ENCODE peak calls at places on chromosomes 1 and 21, in nine cellular contexts. One of them, this sample, is unnamed.

GRCh38 chr1:118960567-118961136 is 27.5 kb downstream of the TBX15 start:
- DNase-seq in stomach: peak; percentile 49
- DNase-seq in CD8-positive, alpha-beta T cell: no peak
- DNase-seq in naive thymus-derived CD4-positive, alpha-beta T cell: no peak
- DNase-seq in upper lobe of right lung: no peak
- DNase-seq in IMR-90: no peak
- DNase-seq in lung: no peak
- DNase-seq in adipocyte: no peak
- DNase-seq in heart left ventricle: peak; percentile 69
- DNase-seq in this sample: no peak

GRCh38 chr1:64539808-64540207 is 69.9 kb downstream of the CACHD1 start:
- DNase-seq in upper lobe of right lung: no peak
- DNase-seq in stomach: peak; percentile 80
- DNase-seq in naive thymus-derived CD4-positive, alpha-beta T cell: no peak
- DNase-seq in heart left ventricle: peak; percentile 76
- DNase-seq in lung: peak; percentile 52
- DNase-seq in IMR-90: peak; percentile 35
- DNase-seq in CD8-positive, alpha-beta T cell: no peak
- DNase-seq in adipocyte: peak; percentile 71
- DNase-seq in this sample: peak; percentile 69

GRCh38 chr1:143699731-143700130 is 272.1 kb downstream of the FAM72C start:
- DNase-seq in naive thymus-derived CD4-positive, alpha-beta T cell: no peak
- DNase-seq in lung: no peak
- DNase-seq in IMR-90: no peak
- DNase-seq in CD8-positive, alpha-beta T cell: no peak
- DNase-seq in heart left ventricle: no peak
- DNase-seq in stomach: no peak
- DNase-seq in upper lobe of right lung: no peak
- DNase-seq in adipocyte: no peak
- DNase-seq in this sample: no peak

GRCh38 chr1:242530761-242531160 is 6.3 kb upstream of the PLD5 start:
- DNase-seq in naive thymus-derived CD4-positive, alpha-beta T cell: no peak
- DNase-seq in adipocyte: no peak
- DNase-seq in heart left ventricle: no peak
- DNase-seq in IMR-90: no peak
- DNase-seq in stomach: no peak
- DNase-seq in CD8-positive, alpha-beta T cell: no peak
- DNase-seq in lung: no peak
- DNase-seq in upper lobe of right lung: no peak
- DNase-seq in this sample: no peak

GRCh38 chr1:20484526-20485462 is 1.2 kb downstream of the CAMK2N1 start:
- DNase-seq in IMR-90: no peak
- DNase-seq in naive thymus-derived CD4-positive, alpha-beta T cell: no peak
- DNase-seq in CD8-positive, alpha-beta T cell: no peak
- DNase-seq in adipocyte: peak; percentile 56
- DNase-seq in lung: no peak
- DNase-seq in upper lobe of right lung: peak; percentile 60
- DNase-seq in heart left ventricle: no peak
- DNase-seq in stomach: no peak
- DNase-seq in this sample: no peak

GRCh38 chr1:221543529-221544120 is 198.3 kb downstream of the DUSP10 start:
- DNase-seq in heart left ventricle: no peak
- DNase-seq in upper lobe of right lung: no peak
- DNase-seq in adipocyte: peak; percentile 75
- DNase-seq in CD8-positive, alpha-beta T cell: no peak
- DNase-seq in IMR-90: peak; percentile 54
- DNase-seq in lung: no peak
- DNase-seq in naive thymus-derived CD4-positive, alpha-beta T cell: no peak
- DNase-seq in stomach: no peak
- DNase-seq in this sample: no peak

GRCh38 chr1:85330206-85330605 is 53.8 kb upstream of the BCL10 start:
- DNase-seq in stomach: no peak
- DNase-seq in naive thymus-derived CD4-positive, alpha-beta T cell: no peak
- DNase-seq in adipocyte: peak; percentile 77
- DNase-seq in heart left ventricle: no peak
- DNase-seq in CD8-positive, alpha-beta T cell: no peak
- DNase-seq in upper lobe of right lung: no peak
- DNase-seq in lung: peak; percentile 52
- DNase-seq in IMR-90: peak; percentile 96
- DNase-seq in this sample: no peak

GRCh38 chr1:211752951-211753486 is 77.5 kb downstream of the LPGAT1 start:
- DNase-seq in IMR-90: no peak
- DNase-seq in upper lobe of right lung: no peak
- DNase-seq in stomach: no peak
- DNase-seq in naive thymus-derived CD4-positive, alpha-beta T cell: no peak
- DNase-seq in lung: no peak
- DNase-seq in CD8-positive, alpha-beta T cell: no peak
- DNase-seq in adipocyte: no peak
- DNase-seq in heart left ventricle: no peak
- DNase-seq in this sample: no peak

GRCh38 chr1:11736746-11737639 is 1.1 kb downstream of the AGTRAP start:
- DNase-seq in CD8-positive, alpha-beta T cell: no peak
- DNase-seq in adipocyte: peak; percentile 80
- DNase-seq in naive thymus-derived CD4-positive, alpha-beta T cell: no peak
- DNase-seq in lung: peak; percentile 72
- DNase-seq in heart left ventricle: peak; percentile 80
- DNase-seq in stomach: peak; percentile 55
- DNase-seq in upper lobe of right lung: peak; percentile 83
- DNase-seq in IMR-90: peak; percentile 79
- DNase-seq in this sample: peak; percentile 65

DNA sequence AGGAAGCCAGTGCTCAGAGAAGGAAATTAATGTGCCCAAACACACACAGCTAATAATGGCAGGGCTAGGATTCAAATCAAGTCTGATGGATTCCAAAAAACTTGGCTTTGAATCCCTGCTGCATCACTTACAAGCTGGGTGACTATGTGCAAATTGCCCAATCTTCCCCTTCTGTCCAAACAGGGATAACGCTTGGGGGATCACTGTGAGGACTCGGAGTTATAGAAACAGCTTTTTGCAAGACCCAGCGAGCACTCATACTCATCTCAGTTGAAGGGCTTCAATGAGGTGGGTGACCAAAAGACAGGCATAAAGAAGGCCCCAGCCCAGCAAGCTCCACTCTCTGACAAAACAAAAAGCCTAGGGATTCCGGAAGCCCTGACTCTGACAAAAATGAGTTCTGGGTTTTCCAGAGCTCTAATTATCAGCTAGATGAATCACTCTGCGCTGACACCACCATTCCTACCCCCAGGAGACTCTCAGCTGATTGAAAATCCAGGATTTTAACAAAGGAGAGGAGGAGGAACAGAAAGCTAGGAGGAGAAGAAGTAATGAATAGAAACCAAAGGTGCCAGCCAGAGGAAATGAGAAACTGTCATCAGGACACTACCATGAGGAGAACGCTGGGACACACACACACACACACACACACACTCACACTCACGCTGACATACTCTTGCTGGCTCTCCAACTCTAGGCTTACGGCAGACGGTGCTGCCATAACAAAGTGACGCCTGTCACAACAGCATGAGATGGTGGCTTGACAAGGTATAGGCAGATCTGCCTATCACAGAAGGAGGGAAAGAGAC is 1.6 kb upstream of the STK40 start:
- DNase-seq in lung: no peak
- DNase-seq in CD8-positive, alpha-beta T cell: no peak
- DNase-seq in upper lobe of right lung: no peak
- DNase-seq in naive thymus-derived CD4-positive, alpha-beta T cell: no peak
- DNase-seq in heart left ventricle: peak; percentile 31
- DNase-seq in stomach: no peak
- DNase-seq in adipocyte: peak; percentile 84
- DNase-seq in IMR-90: peak; percentile 76
- DNase-seq in this sample: no peak
- H3K4me1 ChIP-seq in lung: peaks cover 16% of the 10 kb centered on the region
- H3K4me1 ChIP-seq in CD8-positive, alpha-beta T cell: peaks cover 27% of the 10 kb centered on the region
- H3K4me1 ChIP-seq in upper lobe of right lung: peaks cover 47% of the 10 kb centered on the region
- H3K4me1 ChIP-seq in naive thymus-derived CD4-positive, alpha-beta T cell: peaks cover 29% of the 10 kb centered on the region
- H3K4me1 ChIP-seq in heart left ventricle: peaks cover 50% of the 10 kb centered on the region
- H3K4me1 ChIP-seq in stomach: peaks cover 40% of the 10 kb centered on the region
- H3K4me1 ChIP-seq in adipocyte: peaks cover 36% of the 10 kb centered on the region
- H3K4me1 ChIP-seq in IMR-90: peaks cover 18% of the 10 kb centered on the region
- H3K4me1 ChIP-seq in this sample: peaks cover 78% of the 10 kb centered on the region

GRCh38 chr1:205275916-205276315 is 45.6 kb downstream of the NUAK2 start:
- DNase-seq in lung: no peak
- DNase-seq in adipocyte: no peak
- DNase-seq in naive thymus-derived CD4-positive, alpha-beta T cell: no peak
- DNase-seq in IMR-90: no peak
- DNase-seq in stomach: no peak
- DNase-seq in upper lobe of right lung: no peak
- DNase-seq in CD8-positive, alpha-beta T cell: no peak
- DNase-seq in heart left ventricle: no peak
- DNase-seq in this sample: no peak

GRCh38 chr1:205273551-205273982 is 45.8 kb downstream of the TMCC2 start:
- DNase-seq in adipocyte: peak; percentile 90
- DNase-seq in CD8-positive, alpha-beta T cell: peak; percentile 79
- DNase-seq in heart left ventricle: peak; percentile 75
- DNase-seq in stomach: peak; percentile 94
- DNase-seq in naive thymus-derived CD4-positive, alpha-beta T cell: peak; percentile 77
- DNase-seq in IMR-90: peak; percentile 76
- DNase-seq in lung: peak; percentile 88
- DNase-seq in upper lobe of right lung: peak; percentile 90
- DNase-seq in this sample: peak; percentile 83

GRCh38 chr1:205274041-205274691 is 46.4 kb downstream of the TMCC2 start:
- DNase-seq in adipocyte: no peak
- DNase-seq in stomach: no peak
- DNase-seq in upper lobe of right lung: no peak
- DNase-seq in CD8-positive, alpha-beta T cell: no peak
- DNase-seq in heart left ventricle: no peak
- DNase-seq in lung: no peak
- DNase-seq in IMR-90: no peak
- DNase-seq in naive thymus-derived CD4-positive, alpha-beta T cell: no peak
- DNase-seq in this sample: no peak

GRCh38 chr1:205276334-205277065 is 45.0 kb downstream of the NUAK2 start:
- DNase-seq in naive thymus-derived CD4-positive, alpha-beta T cell: no peak
- DNase-seq in heart left ventricle: no peak
- DNase-seq in stomach: no peak
- DNase-seq in lung: no peak
- DNase-seq in upper lobe of right lung: no peak
- DNase-seq in CD8-positive, alpha-beta T cell: no peak
- DNase-seq in adipocyte: no peak
- DNase-seq in IMR-90: no peak
- DNase-seq in this sample: no peak

GRCh38 chr1:205275133-205275532 is 46.4 kb downstream of the NUAK2 start:
- DNase-seq in heart left ventricle: no peak
- DNase-seq in CD8-positive, alpha-beta T cell: peak; percentile 42
- DNase-seq in naive thymus-derived CD4-positive, alpha-beta T cell: no peak
- DNase-seq in IMR-90: no peak
- DNase-seq in stomach: peak; percentile 88
- DNase-seq in lung: peak; percentile 69
- DNase-seq in upper lobe of right lung: peak; percentile 81
- DNase-seq in adipocyte: no peak
- DNase-seq in this sample: no peak
- H3K4me1 ChIP-seq in heart left ventricle: peaks cover 10% of the 10 kb centered on the region
- H3K4me1 ChIP-seq in CD8-positive, alpha-beta T cell: peaks cover 61% of the 10 kb centered on the region
- H3K4me1 ChIP-seq in naive thymus-derived CD4-positive, alpha-beta T cell: peaks cover 57% of the 10 kb centered on the region
- H3K4me1 ChIP-seq in IMR-90: peaks cover 15% of the 10 kb centered on the region
- H3K4me1 ChIP-seq in stomach: peaks cover 12% of the 10 kb centered on the region
- H3K4me1 ChIP-seq in lung: peaks cover 5% of the 10 kb centered on the region
- H3K4me1 ChIP-seq in upper lobe of right lung: peaks cover 16% of the 10 kb centered on the region
- H3K4me1 ChIP-seq in adipocyte: peaks cover 16% of the 10 kb centered on the region
- H3K4me1 ChIP-seq in this sample: peaks cover 35% of the 10 kb centered on the region

GRCh38 chr21:46095106-46095719 is 2.7 kb upstream of the COL6A2 start:
- DNase-seq in lung: no peak
- DNase-seq in IMR-90: no peak
- DNase-seq in stomach: no peak
- DNase-seq in heart left ventricle: no peak
- DNase-seq in adipocyte: no peak
- DNase-seq in upper lobe of right lung: peak; percentile 26
- DNase-seq in CD8-positive, alpha-beta T cell: no peak
- DNase-seq in naive thymus-derived CD4-positive, alpha-beta T cell: no peak
- DNase-seq in this sample: no peak

GRCh38 chr21:46094401-46095105 is 3.4 kb upstream of the COL6A2 start:
- DNase-seq in lung: no peak
- DNase-seq in stomach: no peak
- DNase-seq in naive thymus-derived CD4-positive, alpha-beta T cell: no peak
- DNase-seq in CD8-positive, alpha-beta T cell: no peak
- DNase-seq in upper lobe of right lung: peak; percentile 6
- DNase-seq in adipocyte: no peak
- DNase-seq in IMR-90: no peak
- DNase-seq in heart left ventricle: no peak
- DNase-seq in this sample: no peak

GRCh38 chr21:46096997-46097825 is 701 bp upstream of the COL6A2 start:
- DNase-seq in adipocyte: no peak
- DNase-seq in heart left ventricle: peak; percentile 33
- DNase-seq in naive thymus-derived CD4-positive, alpha-beta T cell: peak; percentile 6
- DNase-seq in upper lobe of right lung: peak; percentile 62
- DNase-seq in IMR-90: no peak
- DNase-seq in stomach: peak; percentile 24
- DNase-seq in lung: no peak
- DNase-seq in CD8-positive, alpha-beta T cell: no peak
- DNase-seq in this sample: no peak

GRCh38 chr21:46096596-46096981 is 1.3 kb upstream of the COL6A2 start:
- DNase-seq in CD8-positive, alpha-beta T cell: no peak
- DNase-seq in heart left ventricle: no peak
- DNase-seq in adipocyte: no peak
- DNase-seq in lung: no peak
- DNase-seq in IMR-90: no peak
- DNase-seq in upper lobe of right lung: no peak
- DNase-seq in naive thymus-derived CD4-positive, alpha-beta T cell: peak; percentile 2
- DNase-seq in stomach: no peak
- DNase-seq in this sample: no peak

DNA sequence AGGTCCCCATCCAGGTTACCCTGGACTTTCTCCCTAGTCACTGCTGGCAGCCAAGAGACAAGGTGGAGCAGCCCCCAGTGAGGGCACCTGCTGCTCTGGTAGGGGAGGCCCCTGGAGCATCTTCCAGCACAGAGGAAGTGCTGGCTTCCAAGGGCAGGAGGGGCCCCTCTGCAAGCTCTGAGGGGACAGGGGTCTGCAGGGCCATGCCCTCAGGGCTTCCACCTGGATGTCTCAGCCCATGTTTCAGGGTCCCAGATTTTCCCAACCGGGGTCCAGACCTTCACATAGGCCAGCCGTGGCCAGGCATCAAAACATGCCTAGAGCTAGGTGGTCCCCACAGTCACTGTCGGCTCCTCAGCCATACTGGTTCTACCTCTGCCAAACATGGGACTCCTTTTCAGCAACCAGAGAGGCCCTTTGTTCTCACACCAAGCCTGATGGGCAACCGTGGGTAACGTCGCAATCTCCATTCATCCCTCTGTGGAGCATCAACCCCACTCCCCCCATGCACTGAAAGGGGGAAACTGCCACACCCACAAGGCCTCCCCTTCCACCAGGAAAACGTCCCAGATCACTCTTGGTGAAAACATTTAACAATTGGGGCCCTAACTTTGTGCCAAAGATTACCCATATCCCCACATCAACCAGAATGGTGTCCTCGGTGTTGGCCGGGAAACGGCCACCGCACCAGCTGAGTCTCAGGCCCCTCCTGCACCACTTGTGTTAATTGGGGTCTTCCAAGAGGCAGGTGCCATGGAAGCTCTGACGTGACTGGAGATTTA is 1.9 kb upstream of the COL6A2 start:
- DNase-seq in stomach: no peak
- DNase-seq in IMR-90: no peak
- DNase-seq in adipocyte: no peak
- DNase-seq in CD8-positive, alpha-beta T cell: no peak
- DNase-seq in naive thymus-derived CD4-positive, alpha-beta T cell: peak; percentile 5
- DNase-seq in heart left ventricle: no peak
- DNase-seq in upper lobe of right lung: peak; percentile 50
- DNase-seq in lung: no peak
- DNase-seq in this sample: no peak
- H3K4me1 ChIP-seq in stomach: peaks cover 18% of the 10 kb centered on the region
- H3K4me1 ChIP-seq in IMR-90: peaks cover 28% of the 10 kb centered on the region
- H3K4me1 ChIP-seq in adipocyte: peaks cover 55% of the 10 kb centered on the region
- H3K4me1 ChIP-seq in CD8-positive, alpha-beta T cell: peaks cover 10% of the 10 kb centered on the region
- H3K4me1 ChIP-seq in naive thymus-derived CD4-positive, alpha-beta T cell: no peaks in the 10 kb centered on the region
- H3K4me1 ChIP-seq in heart left ventricle: peaks cover 18% of the 10 kb centered on the region
- H3K4me1 ChIP-seq in upper lobe of right lung: peaks cover 5% of the 10 kb centered on the region
- H3K4me1 ChIP-seq in lung: no peaks in the 10 kb centered on the region
- H3K4me1 ChIP-seq in this sample: peaks cover 59% of the 10 kb centered on the region

GRCh38 chr1:234373064-234373937 is at the start of gene COA6:
- DNase-seq in IMR-90: peak; percentile 97
- DNase-seq in naive thymus-derived CD4-positive, alpha-beta T cell: peak; percentile 76
- DNase-seq in heart left ventricle: peak; percentile 91
- DNase-seq in upper lobe of right lung: peak; percentile 95
- DNase-seq in CD8-positive, alpha-beta T cell: peak; percentile 83
- DNase-seq in stomach: peak; percentile 89
- DNase-seq in adipocyte: peak; percentile 97
- DNase-seq in lung: peak; percentile 90
- DNase-seq in this sample: peak; percentile 91
- H3K4me1 ChIP-seq in IMR-90: no peaks in the 10 kb centered on the region
- H3K4me1 ChIP-seq in naive thymus-derived CD4-positive, alpha-beta T cell: peaks cover 12% of the 10 kb centered on the region
- H3K4me1 ChIP-seq in heart left ventricle: peaks cover 22% of the 10 kb centered on the region
- H3K4me1 ChIP-seq in upper lobe of right lung: peaks cover 14% of the 10 kb centered on the region
- H3K4me1 ChIP-seq in CD8-positive, alpha-beta T cell: peaks cover 19% of the 10 kb centered on the region
- H3K4me1 ChIP-seq in stomach: peaks cover 13% of the 10 kb centered on the region
- H3K4me1 ChIP-seq in adipocyte: peaks cover 14% of the 10 kb centered on the region
- H3K4me1 ChIP-seq in lung: peaks cover 7% of the 10 kb centered on the region
- H3K4me1 ChIP-seq in this sample: peaks cover 39% of the 10 kb centered on the region

This sample was measured in left ventricle myocardium inferior.